ENCODE peak calls at places on chromosome 5, in nine cellular contexts. E is HL-60, A is colonic mucosa, N is retinal pigment epithelial cell, V is cardiac muscle cell, U is PC-9, Z is OCI-LY7, Y is HFF-Myc, L is AG10803. X is an unnamed sample.

GRCh38 chr5:72503888-72504491 is 3.2 kb downstream of the ZNF366 start:
- DNase-seq in E (no peak), A (no peak), N (no peak), V (no peak), U (peak; percentile 91), Z (no peak), Y (no peak), L (peak; percentile 41), X (no peak)

GRCh38 chr5:149128023-149128875 is 13.0 kb upstream of the ABLIM3 start:
- DNase-seq in E (no peak), A (no peak), N (no peak), V (peak; percentile 63), U (no peak), Z (peak; percentile 8), Y (no peak), L (no peak), X (peak; percentile 40)

GRCh38 chr5:157046041-157046440 is 12.9 kb downstream of the HAVCR1 start:
- DNase-seq in E (no peak), A (peak; percentile 51), N (peak; percentile 5), V (peak; percentile 7), U (no peak), Z (no peak), Y (peak; percentile 11), L (peak; percentile 14), X (no peak)

GRCh38 chr5:152884006-152884405 is 478.9 kb upstream of the NMUR2 start:
- DNase-seq in E (no peak), A (no peak), N (no peak), V (no peak), U (no peak), Z (no peak), Y (no peak), L (no peak), X (no peak)

GRCh38 chr5:139394654-139395566 is at the start of gene PROB1:
- DNase-seq in E (no peak), A (no peak), N (no peak), V (no peak), U (no peak), Z (no peak), Y (no peak), L (no peak), X (no peak)

GRCh38 chr5:863244-863805 is 12.5 kb upstream of the ZDHHC11 start:
- DNase-seq in E (no peak), A (no peak), N (no peak), V (no peak), U (no peak), Z (no peak), Y (no peak), L (no peak), X (no peak)

GRCh38 chr5:39073759-39074008 is 515 bp downstream of the RICTOR start:
- DNase-seq in E (no peak), A (no peak), N (no peak), V (no peak), U (no peak), Z (no peak), Y (no peak), L (no peak), X (no peak)

GRCh38 chr5:135235551-135236100 is 163.4 kb downstream of the MACROH2A1 start:
- DNase-seq in E (no peak), A (no peak), N (no peak), V (no peak), U (no peak), Z (no peak), Y (no peak), L (no peak), X (no peak)

GRCh38 chr5:176320577-176320976 is 41.0 kb downstream of the KIAA1191 start:
- DNase-seq in E (no peak), A (no peak), N (no peak), V (no peak), U (no peak), Z (no peak), Y (no peak), L (no peak), X (no peak)

GRCh38 chr5:176317534-176318374 is 43.8 kb downstream of the KIAA1191 start:
- DNase-seq in E (no peak), A (no peak), N (no peak), V (no peak), U (no peak), Z (no peak), Y (no peak), L (no peak), X (no peak)

DNA sequence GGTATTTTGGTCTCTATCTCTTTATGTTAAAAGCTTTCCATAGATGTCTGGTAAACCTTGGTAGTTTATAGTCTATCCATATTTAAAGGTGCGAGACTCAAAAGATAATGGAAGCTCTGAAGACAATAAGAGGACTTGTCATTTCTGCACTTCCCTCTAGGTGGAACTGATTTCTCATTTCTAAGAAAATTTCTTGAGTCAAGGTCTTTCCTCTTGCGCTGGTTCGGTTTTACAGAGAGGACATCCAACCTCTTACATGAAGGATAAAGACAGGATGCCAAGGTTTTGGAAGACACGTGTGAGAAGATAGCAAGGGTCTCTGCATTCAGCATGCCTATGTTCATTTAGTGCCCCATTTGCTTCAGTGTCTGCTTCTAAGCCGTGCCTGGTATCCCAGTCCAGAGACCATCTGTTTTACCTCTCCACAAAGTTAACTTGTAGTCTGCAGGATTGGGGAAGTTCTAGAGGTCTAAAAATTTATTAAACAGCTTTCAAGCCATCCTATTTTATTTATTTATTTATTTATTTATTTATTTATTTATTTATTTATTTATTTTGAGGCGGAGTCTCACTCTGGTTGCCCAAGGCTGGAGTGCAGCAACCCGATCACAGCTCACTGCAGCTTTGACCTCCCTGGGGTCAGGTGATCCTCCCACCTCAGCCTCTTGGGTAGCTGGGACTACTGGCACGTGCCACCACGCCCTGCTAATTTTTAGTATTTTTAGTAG is 41.6 kb downstream of the KIAA1191 start:
- DNase-seq in E (no peak), A (no peak), N (no peak), V (peak; percentile 10), U (no peak), Z (peak; percentile 5), Y (no peak), L (peak; percentile 11), X (no peak)
- TF ChIP-seq CTCF in E (no peak), A (no peak), N (peak; percentile 25), V (peak; percentile 14), U (peak; percentile 36), Z (peak; percentile 62), Y (no peak), L (peak; percentile 35), X (no peak)

DNA sequence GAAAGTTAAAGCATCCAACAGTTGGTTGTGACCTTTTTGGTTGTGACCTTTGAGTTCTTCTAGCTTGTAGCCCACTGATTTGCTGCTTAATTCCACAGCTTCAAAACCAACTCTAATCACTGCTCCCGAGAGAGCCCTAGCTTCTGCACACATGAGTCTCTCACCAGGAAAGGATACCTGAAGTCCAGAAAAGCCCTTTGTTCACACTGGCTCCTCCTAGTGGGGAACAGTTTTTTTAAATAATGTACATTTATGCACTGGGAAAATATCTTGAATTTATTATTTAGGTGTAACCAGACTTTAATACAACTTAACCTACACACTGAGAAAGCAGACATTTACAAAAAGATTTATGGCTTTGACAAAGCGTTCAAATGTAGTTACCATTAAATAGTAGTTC is 120.2 kb upstream of the CCDC152 start:
- DNase-seq in E (no peak), A (no peak), N (no peak), V (no peak), U (no peak), Z (peak; percentile 10), Y (no peak), L (no peak), X (no peak)
- TF ChIP-seq CTCF in E (no peak), A (no peak), N (peak; percentile 54), V (peak; percentile 50), U (peak; percentile 59), Z (peak; percentile 66), Y (peak; percentile 26), L (peak; percentile 25), X (peak; percentile 20)

GRCh38 chr5:178772351-178772750 is 41.9 kb upstream of the ZNF354A start:
- DNase-seq in E (no peak), A (no peak), N (no peak), V (no peak), U (no peak), Z (no peak), Y (no peak), L (no peak), X (no peak)

GRCh38 chr5:178766936-178767912 is 36.8 kb upstream of the ZNF354A start:
- DNase-seq in E (no peak), A (no peak), N (no peak), V (no peak), U (no peak), Z (no peak), Y (no peak), L (no peak), X (no peak)

GRCh38 chr5:178768371-178769260 is 38.2 kb upstream of the ZNF354A start:
- DNase-seq in E (no peak), A (no peak), N (no peak), V (no peak), U (no peak), Z (no peak), Y (no peak), L (no peak), X (no peak)

GRCh38 chr5:178769617-178770290 is 39.3 kb upstream of the ZNF354A start:
- DNase-seq in E (no peak), A (no peak), N (no peak), V (no peak), U (no peak), Z (no peak), Y (no peak), L (no peak), X (no peak)

DNA sequence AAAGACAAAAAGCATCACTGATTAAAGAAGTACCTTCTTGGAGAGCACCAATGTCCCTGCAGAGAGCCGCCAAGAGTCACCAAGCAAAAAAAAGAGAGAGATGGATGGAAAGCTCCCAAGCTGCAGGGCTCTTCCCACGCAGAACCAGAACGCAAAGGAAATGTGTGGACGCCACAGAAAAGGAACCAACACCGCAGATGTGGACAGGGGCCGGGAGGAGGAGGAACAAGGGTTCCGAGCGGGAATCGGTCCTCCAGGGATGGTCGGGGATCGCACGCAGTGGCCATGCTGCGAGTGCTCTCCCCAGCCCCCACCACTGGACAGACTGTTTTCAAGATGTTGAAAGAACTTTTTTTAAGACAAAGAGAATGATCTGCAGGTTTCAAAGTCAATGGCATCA is 40.2 kb upstream of the ZNF354A start:
- DNase-seq in E (no peak), A (no peak), N (no peak), V (no peak), U (no peak), Z (no peak), Y (no peak), L (no peak), X (no peak)
- TF ChIP-seq CTCF in E (no peak), A (no peak), N (no peak), V (no peak), U (no peak), Z (no peak), Y (no peak), L (no peak), X (no peak)

GRCh38 chr5:120818128-120818527 is 354.0 kb downstream of the PRR16 start:
- DNase-seq in E (no peak), A (no peak), N (no peak), V (no peak), U (no peak), Z (no peak), Y (no peak), L (no peak), X (no peak)

GRCh38 chr5:120813551-120813950 is 349.5 kb downstream of the PRR16 start:
- DNase-seq in E (no peak), A (no peak), N (no peak), V (no peak), U (no peak), Z (no peak), Y (no peak), L (no peak), X (no peak)

DNA sequence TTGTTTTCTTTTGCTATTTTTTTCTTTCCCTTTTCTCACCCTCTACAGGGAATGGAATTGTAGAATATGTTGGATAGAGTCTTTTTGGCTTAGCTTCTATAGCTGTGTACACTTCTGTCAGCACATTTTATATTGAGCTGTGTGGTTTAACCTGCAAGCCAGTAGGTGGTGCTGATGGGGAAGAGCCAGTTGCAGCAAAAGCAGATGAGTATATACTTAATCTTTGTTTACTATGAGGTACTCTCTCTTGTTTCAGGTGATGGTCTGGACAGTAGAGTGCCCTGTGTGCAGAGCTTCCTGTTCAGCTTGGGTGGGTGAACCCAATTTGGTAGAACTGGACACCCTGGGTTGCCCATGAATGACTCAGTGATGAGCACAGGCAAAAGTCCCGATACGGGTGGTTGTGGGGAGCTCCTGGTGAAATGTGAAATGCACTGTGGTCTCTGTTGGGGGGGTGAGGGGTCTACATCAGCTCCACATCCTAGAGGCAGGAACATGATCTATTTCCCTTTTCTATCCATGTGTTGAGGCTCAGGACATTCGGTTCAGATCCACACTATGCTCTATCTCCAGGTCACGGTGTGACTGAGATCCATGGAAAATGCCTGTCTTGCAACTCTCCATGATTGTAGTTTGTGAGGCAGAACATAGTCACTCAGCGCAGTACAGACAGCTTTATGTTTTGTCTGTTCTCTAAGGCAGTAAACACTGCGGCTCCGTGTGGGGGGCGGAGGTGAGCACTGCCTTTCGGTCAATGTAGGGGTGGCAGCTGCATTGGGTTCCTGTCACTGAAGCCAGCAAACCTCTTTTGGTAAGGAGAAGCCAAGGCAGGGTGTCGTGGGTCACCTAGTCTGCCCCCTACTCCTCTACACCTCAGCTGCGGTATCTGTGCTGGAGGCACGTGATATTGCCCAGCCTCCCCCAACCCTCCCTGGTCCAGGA is 353.2 kb downstream of the PRR16 start:
- DNase-seq in E (no peak), A (no peak), N (no peak), V (peak; percentile 20), U (no peak), Z (no peak), Y (no peak), L (peak; percentile 17), X (no peak)
- TF ChIP-seq CTCF in E (no peak), A (no peak), N (peak; percentile 75), V (peak; percentile 32), U (peak; percentile 67), Z (peak; percentile 49), Y (peak; percentile 51), L (peak; percentile 58), X (peak; percentile 4)